ENCODE peak calls at places on chromosomes 4 and X, in five cellular contexts. H is esophagus muscularis mucosa; U is anterior cingulate cortex; G is activated naive CD4-positive, alpha-beta T cell treated with anti-CD3 and anti-CD28 coated beads for 36 hours; I is GM20000. B is an unnamed sample.

GRCh38 chr4:159401791-159402380 is 299.0 kb downstream of the RAPGEF2 start:
- DNase-seq in H (no peak), U (no peak), G (no peak), I (no peak), B (no peak)

GRCh38 chr4:1047106-1047975 is 35.9 kb downstream of the FGFRL1 start:
- DNase-seq in H (no peak), U (no peak), G (peak), I (no peak), B (no peak)

GRCh38 chr4:22179124-22179874 is 230.7 kb upstream of the KCNIP4 start:
- DNase-seq in H (no peak), U (no peak), G (no peak), I (no peak), B (no peak)

GRCh38 chr4:172985552-172985951 is 183.1 kb upstream of the GALNT7 start:
- DNase-seq in H (no peak), U (no peak), G (no peak), I (no peak), B (no peak)

GRCh38 chrX:150211988-150212387 is 151.1 kb upstream of the MAMLD1 start:
- DNase-seq in H (no peak), U (no peak), G (no peak), I (no peak), B (no peak)

GRCh38 chr4:141124224-141124623 is 9.0 kb downstream of the RNF150 start:
- DNase-seq in H (no peak), U (no peak), G (no peak), I (no peak), B (no peak)

GRCh38 chrX:123217077-123217476 is 33.0 kb downstream of the GRIA3 start:
- DNase-seq in H (no peak), U (no peak), G (no peak), I (no peak), B (no peak)

GRCh38 chr4:90174622-90175023 is 47.4 kb downstream of the CCSER1 start:
- DNase-seq in H (no peak), U (no peak), G (no peak), I (no peak), B (no peak)

GRCh38 chrX:40009890-40010289 is 87.9 kb downstream of the BCOR start:
- DNase-seq in H (no peak), U (no peak), G (peak), I (no peak), B (no peak)

GRCh38 chr4:157217708-157218107 is 2.8 kb upstream of the GRIA2 start:
- DNase-seq in H (no peak), U (no peak), G (no peak), I (no peak), B (no peak)

GRCh38 chr4:90597927-90598326 is 470.7 kb downstream of the CCSER1 start:
- DNase-seq in H (no peak), U (no peak), G (no peak), I (no peak), B (no peak)

GRCh38 chrX:11908371-11908770 is 150.3 kb downstream of the MSL3 start:
- DNase-seq in H (no peak), U (no peak), G (peak), I (peak), B (no peak)

GRCh38 chr4:156154978-156155377 is 201.3 kb upstream of the CTSO start:
- DNase-seq in H (no peak), U (no peak), G (no peak), I (no peak), B (no peak)

GRCh38 chr4:141338238-141338637 is 117.5 kb downstream of the ZNF330 start:
- DNase-seq in H (no peak), U (no peak), G (no peak), I (no peak), B (no peak)

GRCh38 chr4:123505077-123505456 is 108.5 kb downstream of the SPRY1 start:
- DNase-seq in H (no peak), U (no peak), G (no peak), I (no peak), B (no peak)

GRCh38 chr4:186039697-186040096 is 29.3 kb upstream of the TLR3 start:
- DNase-seq in H (no peak), U (no peak), G (no peak), I (no peak), B (no peak)

GRCh38 chr4:121728066-121728465 is 31.3 kb upstream of the ANXA5 start:
- DNase-seq in H (no peak), U (no peak), G (no peak), I (no peak), B (no peak)

GRCh38 chrX:44698328-44698727 is 145.5 kb upstream of the DUSP21 start:
- DNase-seq in H (no peak), U (no peak), G (no peak), I (no peak), B (peak)